ENCODE peak calls at places on chromosomes 4 and X, in six cellular contexts. Q is HepG2, M is psoas muscle, X is Panc1, R is epithelial cell of esophagus, N is AG09309. S is an unnamed sample.

GRCh38 chr4:173448919-173449641 is 50.2 kb upstream of the SCRG1 start:
- DNase-seq in Q (no peak), M (no peak), X (no peak), R (no peak), N (no peak), S (no peak)

GRCh38 chr4:156583265-156583664 is 388.3 kb downstream of the PDGFC start:
- DNase-seq in Q (no peak), M (no peak), X (no peak), R (no peak), N (no peak), S (no peak)

GRCh38 chrX:23327104-23327503 is 7.5 kb upstream of the PTCHD1 start:
- DNase-seq in Q (no peak), M (no peak), X (no peak), R (peak), N (no peak), S (no peak)

GRCh38 chr4:173477016-173477415 is 53.0 kb downstream of the HAND2 start:
- DNase-seq in Q (no peak), M (no peak), X (no peak), R (no peak), N (no peak), S (no peak)

GRCh38 chr4:75058486-75058885 is 125.6 kb downstream of the PARM1 start:
- DNase-seq in Q (no peak), M (no peak), X (no peak), R (no peak), N (no peak), S (no peak)

GRCh38 chrX:19334945-19335626 is 8.6 kb upstream of the PDHA1 start:
- DNase-seq in Q (peak), M (no peak), X (no peak), R (no peak), N (no peak), S (peak)

GRCh38 chrX:7120578-7121219 is 26.8 kb upstream of the STS start:
- DNase-seq in Q (peak), M (no peak), X (no peak), R (no peak), N (no peak), S (no peak)

GRCh38 chr4:140330311-140330900 is 43.0 kb upstream of the SCOC start:
- DNase-seq in Q (peak), M (no peak), X (no peak), R (peak), N (no peak), S (no peak)

GRCh38 chr4:2142630-2143427 is 83.7 kb downstream of the NAT8L start:
- DNase-seq in Q (no peak), M (no peak), X (no peak), R (no peak), N (no peak), S (no peak)

GRCh38 chrX:132041016-132041415 is 17.9 kb downstream of the STK26 start:
- DNase-seq in Q (no peak), M (no peak), X (no peak), R (peak), N (no peak), S (no peak)

GRCh38 chr4:151486166-151486565 is 77.2 kb downstream of the FHIP1A start:
- DNase-seq in Q (no peak), M (no peak), X (no peak), R (no peak), N (peak), S (no peak)

GRCh38 chrX:137695405-137695804 is 129.5 kb downstream of the ZIC3 start:
- DNase-seq in Q (no peak), M (no peak), X (no peak), R (no peak), N (no peak), S (no peak)

GRCh38 chr4:108007984-108008383 is 18.3 kb downstream of the HADH start:
- DNase-seq in Q (no peak), M (no peak), X (no peak), R (no peak), N (no peak), S (no peak)

GRCh38 chr4:143336828-143337599 is at the start of gene GAB1:
- DNase-seq in Q (peak), M (peak), X (no peak), R (peak), N (no peak), S (peak)

GRCh38 chr4:158211288-158211687 is 1.0 kb downstream of the TMEM144 start:
- DNase-seq in Q (peak), M (no peak), X (no peak), R (peak), N (no peak), S (no peak)

GRCh38 chrX:23114256-23114655 is 114.5 kb downstream of the DDX53 start:
- DNase-seq in Q (no peak), M (no peak), X (no peak), R (no peak), N (no peak), S (no peak)

GRCh38 chr4:8880851-8881250 is 9.2 kb upstream of the HMX1 start:
- DNase-seq in Q (no peak), M (no peak), X (no peak), R (no peak), N (no peak), S (no peak)

GRCh38 chr4:168797176-168797575 is 212.9 kb downstream of the CBR4 start:
- DNase-seq in Q (peak), M (no peak), X (no peak), R (peak), N (peak), S (no peak)

GRCh38 chr4:147425019-147425418 is 55.9 kb upstream of the EDNRA start:
- DNase-seq in Q (no peak), M (no peak), X (no peak), R (no peak), N (peak), S (no peak)
- TF ChIP-seq CTCF in Q (no peak), M (no peak), X (no peak), R (no peak), N (no peak), S (no peak)

GRCh38 chr4:54231419-54232150 is 2.5 kb downstream of the PDGFRA start:
- DNase-seq in Q (no peak), M (peak), X (no peak), R (no peak), N (no peak), S (no peak)

GRCh38 chr4:54233697-54234496 is 4.8 kb downstream of the PDGFRA start:
- DNase-seq in Q (peak), M (peak), X (peak), R (peak), N (no peak), S (peak)

GRCh38 chr4:54232151-54232688 is 3.1 kb downstream of the PDGFRA start:
- DNase-seq in Q (no peak), M (peak), X (no peak), R (no peak), N (no peak), S (no peak)

GRCh38 chr4:54234497-54235205 is 5.6 kb downstream of the PDGFRA start:
- DNase-seq in Q (no peak), M (no peak), X (no peak), R (no peak), N (no peak), S (no peak)

DNA sequence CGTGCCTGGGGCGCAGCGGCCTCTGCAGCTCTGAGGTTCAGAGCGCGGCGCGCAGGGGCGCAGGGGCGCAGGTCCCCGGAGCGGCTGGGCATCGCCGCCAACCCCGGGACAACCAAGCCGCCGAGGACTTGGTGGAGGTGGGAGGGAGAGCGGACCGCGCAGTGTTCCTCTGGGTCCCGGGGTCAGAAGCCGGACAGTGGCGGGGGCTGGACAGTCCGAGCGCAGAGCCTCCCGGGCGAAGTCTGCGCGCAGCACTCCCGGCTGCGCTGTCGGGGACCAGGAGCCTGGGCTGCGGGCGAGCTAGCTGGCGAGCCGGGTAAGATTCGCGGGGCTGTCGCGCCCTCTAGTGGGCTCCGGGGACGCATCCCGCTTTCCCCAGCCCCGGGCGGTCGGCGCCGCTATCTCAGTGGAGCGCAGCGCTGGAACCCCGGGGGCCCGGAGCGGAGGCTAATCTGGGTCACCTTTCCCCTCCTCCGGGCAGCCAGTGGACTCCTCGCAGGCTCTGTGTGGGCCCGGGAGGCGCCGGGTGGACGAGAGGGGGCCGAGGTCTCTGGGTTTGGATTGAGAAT is 4.1 kb downstream of the PDGFRA start:
- DNase-seq in Q (peak), M (peak), X (peak), R (peak), N (no peak), S (peak)
- H3K4me3 ChIP-seq in Q (peak), M (peak), X (peak), R (peak), N (peak), S (peak)

GRCh38 chrX:109472939-109473713 is 8.8 kb downstream of the GUCY2F start:
- DNase-seq in Q (peak), M (no peak), X (no peak), R (peak), N (no peak), S (no peak)
- TF ChIP-seq CTCF in Q (peak), M (no peak), X (peak), R (peak), N (peak), S (peak)

GRCh38 chrX:130139474-130140201 is 26.0 kb downstream of the AIFM1 start:
- DNase-seq in Q (no peak), M (no peak), X (no peak), R (no peak), N (no peak), S (no peak)
- H3K4me3 ChIP-seq in Q (no peak), M (no peak), X (no peak), R (no peak), N (no peak), S (no peak)